ENCODE peak calls at places on chromosomes 7 and 10, in nine cellular contexts. One of them, this sample, is unnamed.
A peak's percentile ranks its signal among the peaks of the same experiment; 100 is the strongest.

GRCh38 chr7:36999851-37000480 is 275.7 kb upstream of the AOAH start:
- DNase-seq in breast epithelium: no peak
- DNase-seq in Peyer's patch: no peak
- DNase-seq in CD8-positive, alpha-beta T cell: no peak
- DNase-seq in RWPE2: no peak
- DNase-seq in brain microvascular endothelial cell: no peak
- DNase-seq in fibroblast of lung: peak; percentile 11
- DNase-seq in sigmoid colon: no peak
- DNase-seq in HCT116: no peak
- DNase-seq in this sample: no peak

GRCh38 chr7:30027915-30028748 is at the start of gene PLEKHA8:
- DNase-seq in breast epithelium: peak; percentile 66
- DNase-seq in Peyer's patch: peak; percentile 94
- DNase-seq in CD8-positive, alpha-beta T cell: peak; percentile 80
- DNase-seq in RWPE2: peak; percentile 81
- DNase-seq in brain microvascular endothelial cell: peak; percentile 73
- DNase-seq in fibroblast of lung: peak; percentile 82
- DNase-seq in sigmoid colon: peak; percentile 93
- DNase-seq in HCT116: peak; percentile 78
- DNase-seq in this sample: no peak

GRCh38 chr7:14859267-14859666 is 43.3 kb downstream of the DGKB start:
- DNase-seq in breast epithelium: no peak
- DNase-seq in Peyer's patch: no peak
- DNase-seq in CD8-positive, alpha-beta T cell: no peak
- DNase-seq in RWPE2: no peak
- DNase-seq in brain microvascular endothelial cell: no peak
- DNase-seq in fibroblast of lung: no peak
- DNase-seq in sigmoid colon: no peak
- DNase-seq in HCT116: no peak
- DNase-seq in this sample: no peak

GRCh38 chr10:87523731-87524130 is 19.0 kb downstream of the MINPP1 start:
- DNase-seq in breast epithelium: no peak
- DNase-seq in Peyer's patch: no peak
- DNase-seq in CD8-positive, alpha-beta T cell: no peak
- DNase-seq in RWPE2: no peak
- DNase-seq in brain microvascular endothelial cell: peak; percentile 36
- DNase-seq in fibroblast of lung: no peak
- DNase-seq in sigmoid colon: no peak
- DNase-seq in HCT116: no peak
- DNase-seq in this sample: no peak

GRCh38 chr10:132375116-132375794 is 21.7 kb upstream of the PWWP2B start:
- DNase-seq in breast epithelium: no peak
- DNase-seq in Peyer's patch: peak; percentile 36
- DNase-seq in CD8-positive, alpha-beta T cell: no peak
- DNase-seq in RWPE2: peak; percentile 47
- DNase-seq in brain microvascular endothelial cell: no peak
- DNase-seq in fibroblast of lung: no peak
- DNase-seq in sigmoid colon: peak; percentile 46
- DNase-seq in HCT116: no peak
- DNase-seq in this sample: no peak

GRCh38 chr10:32077896-32078295 is 21.7 kb upstream of the KIF5B start:
- DNase-seq in breast epithelium: no peak
- DNase-seq in Peyer's patch: no peak
- DNase-seq in CD8-positive, alpha-beta T cell: no peak
- DNase-seq in RWPE2: peak; percentile 69
- DNase-seq in brain microvascular endothelial cell: peak; percentile 80
- DNase-seq in fibroblast of lung: peak; percentile 73
- DNase-seq in sigmoid colon: peak; percentile 69
- DNase-seq in HCT116: no peak
- DNase-seq in this sample: no peak

GRCh38 chr10:29057712-29058426 is 231.0 kb upstream of the LYZL1 start:
- DNase-seq in breast epithelium: no peak
- DNase-seq in Peyer's patch: no peak
- DNase-seq in CD8-positive, alpha-beta T cell: no peak
- DNase-seq in RWPE2: no peak
- DNase-seq in brain microvascular endothelial cell: no peak
- DNase-seq in fibroblast of lung: peak; percentile 49
- DNase-seq in sigmoid colon: no peak
- DNase-seq in HCT116: no peak
- DNase-seq in this sample: no peak

GRCh38 chr7:54985405-54986360 is 33.1 kb upstream of the EGFR start:
- DNase-seq in breast epithelium: no peak
- DNase-seq in Peyer's patch: no peak
- DNase-seq in CD8-positive, alpha-beta T cell: no peak
- DNase-seq in RWPE2: no peak
- DNase-seq in brain microvascular endothelial cell: peak; percentile 81
- DNase-seq in fibroblast of lung: peak; percentile 59
- DNase-seq in sigmoid colon: no peak
- DNase-seq in HCT116: peak; percentile 18
- DNase-seq in this sample: peak; percentile 50

GRCh38 chr10:13615650-13616049 is 28.9 kb downstream of the PRPF18 start:
- DNase-seq in breast epithelium: no peak
- DNase-seq in Peyer's patch: no peak
- DNase-seq in CD8-positive, alpha-beta T cell: no peak
- DNase-seq in RWPE2: no peak
- DNase-seq in brain microvascular endothelial cell: no peak
- DNase-seq in fibroblast of lung: no peak
- DNase-seq in sigmoid colon: no peak
- DNase-seq in HCT116: no peak
- DNase-seq in this sample: no peak

GRCh38 chr10:79211616-79212015 is 135.7 kb upstream of the PPIF start:
- DNase-seq in breast epithelium: no peak
- DNase-seq in Peyer's patch: no peak
- DNase-seq in CD8-positive, alpha-beta T cell: no peak
- DNase-seq in RWPE2: no peak
- DNase-seq in brain microvascular endothelial cell: no peak
- DNase-seq in fibroblast of lung: no peak
- DNase-seq in sigmoid colon: no peak
- DNase-seq in HCT116: no peak
- DNase-seq in this sample: no peak

GRCh38 chr7:27611043-27611442 is 51.6 kb downstream of the HIBADH start:
- DNase-seq in breast epithelium: no peak
- DNase-seq in Peyer's patch: no peak
- DNase-seq in CD8-positive, alpha-beta T cell: no peak
- DNase-seq in RWPE2: no peak
- DNase-seq in brain microvascular endothelial cell: no peak
- DNase-seq in fibroblast of lung: peak; percentile 14
- DNase-seq in sigmoid colon: no peak
- DNase-seq in HCT116: no peak
- DNase-seq in this sample: peak; percentile 53

GRCh38 chr10:23151071-23151470 is 41.0 kb upstream of the PTF1A start:
- DNase-seq in breast epithelium: no peak
- DNase-seq in Peyer's patch: no peak
- DNase-seq in CD8-positive, alpha-beta T cell: no peak
- DNase-seq in RWPE2: no peak
- DNase-seq in brain microvascular endothelial cell: no peak
- DNase-seq in fibroblast of lung: no peak
- DNase-seq in sigmoid colon: no peak
- DNase-seq in HCT116: no peak
- DNase-seq in this sample: no peak

GRCh38 chr10:112985701-112986510 is 35.9 kb downstream of the TCF7L2 start:
- DNase-seq in breast epithelium: no peak
- DNase-seq in Peyer's patch: no peak
- DNase-seq in CD8-positive, alpha-beta T cell: no peak
- DNase-seq in RWPE2: no peak
- DNase-seq in brain microvascular endothelial cell: peak; percentile 29
- DNase-seq in fibroblast of lung: peak; percentile 60
- DNase-seq in sigmoid colon: no peak
- DNase-seq in HCT116: no peak
- DNase-seq in this sample: no peak

GRCh38 chr10:71486465-71487114 is 89.9 kb downstream of the CDH23 start:
- DNase-seq in breast epithelium: no peak
- DNase-seq in Peyer's patch: peak; percentile 71
- DNase-seq in CD8-positive, alpha-beta T cell: no peak
- DNase-seq in RWPE2: no peak
- DNase-seq in brain microvascular endothelial cell: peak; percentile 58
- DNase-seq in fibroblast of lung: peak; percentile 24
- DNase-seq in sigmoid colon: no peak
- DNase-seq in HCT116: peak; percentile 36
- DNase-seq in this sample: no peak

DNA sequence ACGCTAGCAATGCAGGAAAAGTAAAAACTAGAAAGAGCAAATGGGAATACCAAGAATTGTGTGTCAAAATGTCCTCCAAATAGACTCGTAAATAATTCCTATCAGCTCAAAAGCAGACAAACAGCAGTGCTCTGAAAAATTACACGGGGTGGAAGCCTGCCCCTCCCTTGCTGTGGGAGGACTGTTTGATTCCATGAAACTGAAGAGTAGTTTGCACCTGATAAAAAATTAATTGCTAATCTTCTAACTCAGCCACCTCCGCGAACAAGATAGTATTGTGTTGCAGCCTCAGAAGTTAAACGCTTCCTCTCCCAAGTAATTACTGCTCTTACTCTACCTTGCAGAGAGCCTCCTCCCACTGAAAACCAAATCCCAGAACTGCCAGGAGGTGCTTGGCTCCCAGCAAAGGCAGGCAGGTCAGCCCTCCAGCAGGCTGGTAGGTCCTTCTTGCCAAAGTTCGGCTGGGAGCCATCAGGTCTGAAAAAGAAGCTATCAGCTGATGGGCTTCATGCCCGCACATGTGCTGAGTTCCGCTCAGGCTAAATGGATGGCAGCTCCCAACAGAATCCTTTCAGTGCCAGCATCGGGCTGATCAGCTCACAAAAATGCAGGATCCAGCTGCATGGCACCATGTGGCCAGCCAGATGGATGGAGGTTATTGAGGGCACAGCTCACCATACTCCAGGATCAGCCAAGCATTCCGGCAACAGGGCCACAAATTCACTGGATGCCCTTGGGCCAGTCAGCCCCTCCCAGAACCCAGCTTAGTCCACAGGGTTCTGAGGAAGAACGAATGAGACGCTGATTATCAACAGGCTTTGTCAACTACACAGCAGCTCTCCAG is 37.1 kb downstream of the MAD1L1 start:
- DNase-seq in breast epithelium: peak; percentile 25
- DNase-seq in Peyer's patch: no peak
- DNase-seq in CD8-positive, alpha-beta T cell: no peak
- DNase-seq in RWPE2: no peak
- DNase-seq in brain microvascular endothelial cell: no peak
- DNase-seq in fibroblast of lung: no peak
- DNase-seq in sigmoid colon: no peak
- DNase-seq in HCT116: no peak
- DNase-seq in this sample: no peak
- H3K4me3 ChIP-seq in breast epithelium: no peak overlapping the region
- H3K4me3 ChIP-seq in Peyer's patch: no peak overlapping the region
- H3K4me3 ChIP-seq in CD8-positive, alpha-beta T cell: no peak overlapping the region
- H3K4me3 ChIP-seq in RWPE2: no peak overlapping the region
- H3K4me3 ChIP-seq in brain microvascular endothelial cell: no peak overlapping the region
- H3K4me3 ChIP-seq in fibroblast of lung: no peak overlapping the region
- H3K4me3 ChIP-seq in sigmoid colon: no peak overlapping the region
- H3K4me3 ChIP-seq in HCT116: no peak overlapping the region
- H3K4me3 ChIP-seq in this sample: no peak overlapping the region

DNA sequence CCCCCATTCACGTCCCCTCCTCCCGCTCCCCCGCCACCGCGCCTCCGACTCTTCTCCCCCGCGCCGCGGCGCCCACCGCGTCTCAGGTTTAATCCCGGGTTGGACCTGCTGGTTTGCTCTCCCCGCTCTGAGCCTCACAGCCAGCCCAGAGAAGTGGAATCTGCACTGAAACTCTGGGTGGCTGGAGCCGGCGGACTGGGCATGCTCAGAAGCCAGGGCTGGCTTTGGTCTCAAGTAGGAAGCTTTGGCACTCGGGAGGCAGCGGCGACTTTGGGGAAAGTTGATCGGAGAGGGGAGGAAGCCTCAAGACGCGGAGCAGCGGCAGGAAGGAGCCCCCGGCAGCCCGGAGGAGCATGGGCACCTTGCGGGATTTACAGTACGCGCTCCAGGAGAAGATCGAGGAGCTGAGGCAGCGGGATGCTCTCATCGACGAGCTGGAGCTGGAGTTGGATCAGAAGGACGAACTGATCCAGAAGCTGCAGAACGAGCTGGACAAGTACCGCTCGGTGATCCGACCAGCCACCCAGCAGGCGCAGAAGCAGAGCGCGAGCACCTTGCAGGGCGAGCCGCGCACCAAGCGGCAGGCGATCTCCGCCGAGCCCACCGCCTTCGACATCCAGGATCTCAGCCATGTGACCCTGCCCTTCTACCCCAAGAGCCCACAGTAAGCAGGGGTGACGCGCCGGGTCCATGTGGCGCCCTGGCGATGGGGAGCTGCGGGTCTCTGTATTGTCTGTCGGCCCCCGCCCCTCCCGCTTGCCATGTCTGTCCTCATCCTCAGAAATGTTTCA is at the start of gene PRKG1:
- DNase-seq in breast epithelium: peak; percentile 74
- DNase-seq in Peyer's patch: peak; percentile 77
- DNase-seq in CD8-positive, alpha-beta T cell: no peak
- DNase-seq in RWPE2: peak; percentile 54
- DNase-seq in brain microvascular endothelial cell: peak; percentile 80
- DNase-seq in fibroblast of lung: peak; percentile 84
- DNase-seq in sigmoid colon: peak; percentile 92
- DNase-seq in HCT116: no peak
- DNase-seq in this sample: peak; percentile 28
- H3K27me3 ChIP-seq in breast epithelium: no peaks in the 10 kb centered on the region
- H3K27me3 ChIP-seq in Peyer's patch: no peaks in the 10 kb centered on the region
- H3K27me3 ChIP-seq in CD8-positive, alpha-beta T cell: peaks cover 4% of the 10 kb centered on the region
- H3K27me3 ChIP-seq in RWPE2: peaks cover 72% of the 10 kb centered on the region
- H3K27me3 ChIP-seq in brain microvascular endothelial cell: no peaks in the 10 kb centered on the region
- H3K27me3 ChIP-seq in fibroblast of lung: no peaks in the 10 kb centered on the region
- H3K27me3 ChIP-seq in sigmoid colon: no peaks in the 10 kb centered on the region
- H3K27me3 ChIP-seq in HCT116: peaks cover 17% of the 10 kb centered on the region
- H3K27me3 ChIP-seq in this sample: peaks cover 11% of the 10 kb centered on the region

GRCh38 chr10:92594194-92594593 is 1.3 kb downstream of the KIF11 start:
- DNase-seq in breast epithelium: no peak
- DNase-seq in Peyer's patch: no peak
- DNase-seq in CD8-positive, alpha-beta T cell: no peak
- DNase-seq in RWPE2: no peak
- DNase-seq in brain microvascular endothelial cell: no peak
- DNase-seq in fibroblast of lung: no peak
- DNase-seq in sigmoid colon: no peak
- DNase-seq in HCT116: no peak
- DNase-seq in this sample: no peak
- H3K4me3 ChIP-seq in breast epithelium: no peak overlapping the region
- H3K4me3 ChIP-seq in Peyer's patch: peak overlapping the region; percentile 85
- H3K4me3 ChIP-seq in CD8-positive, alpha-beta T cell: no peak overlapping the region
- H3K4me3 ChIP-seq in RWPE2: peak overlapping the region; percentile 75
- H3K4me3 ChIP-seq in brain microvascular endothelial cell: peak overlapping the region; percentile 92
- H3K4me3 ChIP-seq in fibroblast of lung: peak overlapping the region; percentile 97
- H3K4me3 ChIP-seq in sigmoid colon: no peak overlapping the region
- H3K4me3 ChIP-seq in HCT116: peak overlapping the region; percentile 84
- H3K4me3 ChIP-seq in this sample: peak overlapping the region; percentile 80

DNA sequence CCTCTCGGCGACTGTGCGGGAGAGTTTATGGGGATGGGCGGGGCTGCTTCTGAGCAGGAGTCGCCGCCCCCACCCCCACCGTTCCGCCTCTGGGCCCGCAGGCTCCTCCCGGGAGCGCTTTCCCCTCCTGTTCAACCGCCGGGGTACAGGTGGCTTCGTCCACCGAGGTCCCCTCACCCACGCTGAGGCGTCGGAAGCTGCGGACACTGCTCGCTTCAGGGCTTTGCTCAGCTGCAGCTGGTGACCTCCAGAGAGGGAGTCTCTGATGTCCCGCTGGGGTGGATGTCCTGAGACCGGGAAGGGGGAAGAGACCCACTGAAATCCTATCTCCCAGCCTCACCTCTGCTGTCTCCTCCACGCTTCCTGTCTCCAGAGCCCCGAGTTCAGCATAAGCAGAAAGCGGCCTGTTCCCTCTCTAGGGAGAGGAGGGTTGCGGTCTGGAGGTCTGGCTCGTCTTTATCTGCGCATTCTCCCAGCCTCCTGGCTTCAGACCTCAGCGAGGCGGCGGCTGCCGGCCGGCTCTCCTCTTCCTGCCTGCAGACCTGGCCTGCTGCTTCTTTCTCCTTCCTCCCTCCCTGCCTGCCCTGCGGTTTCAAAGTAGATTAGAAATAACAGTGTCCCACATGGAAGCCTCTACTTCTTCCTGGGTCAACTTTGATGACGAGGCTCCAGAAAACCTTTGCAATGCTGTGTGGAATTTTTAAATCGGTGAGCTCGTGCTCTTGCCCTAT is 1.8 kb downstream of the CYP2E1 start:
- DNase-seq in breast epithelium: no peak
- DNase-seq in Peyer's patch: no peak
- DNase-seq in CD8-positive, alpha-beta T cell: no peak
- DNase-seq in RWPE2: no peak
- DNase-seq in brain microvascular endothelial cell: peak; percentile 4
- DNase-seq in fibroblast of lung: no peak
- DNase-seq in sigmoid colon: no peak
- DNase-seq in HCT116: no peak
- DNase-seq in this sample: no peak
- H3K27me3 ChIP-seq in breast epithelium: no peaks in the 10 kb centered on the region
- H3K27me3 ChIP-seq in Peyer's patch: no peaks in the 10 kb centered on the region
- H3K27me3 ChIP-seq in CD8-positive, alpha-beta T cell: peaks cover 19% of the 10 kb centered on the region
- H3K27me3 ChIP-seq in RWPE2: peaks cover 70% of the 10 kb centered on the region
- H3K27me3 ChIP-seq in brain microvascular endothelial cell: peaks cover 39% of the 10 kb centered on the region
- H3K27me3 ChIP-seq in fibroblast of lung: peaks cover 25% of the 10 kb centered on the region
- H3K27me3 ChIP-seq in sigmoid colon: peaks cover 31% of the 10 kb centered on the region
- H3K27me3 ChIP-seq in HCT116: no peaks in the 10 kb centered on the region
- H3K27me3 ChIP-seq in this sample: peaks cover 36% of the 10 kb centered on the region

This sample was measured in kidney epithelial cell.